ENCODE peak calls at places on chromosomes 12 and 14, in ten cellular contexts. M is amniotic stem cell; U is stomach; J is HTR-8/SVneo; G is activated CD4-positive, alpha-beta T cell treated with anti-CD3 and anti-CD28 coated beads for 48 hours; W is astrocyte; Y is NCI-H345; C is NCI-H1105; O is GM10248; F is heart right ventricle. K is an unnamed sample.

GRCh38 chr12:71214511-71215285 is 56.9 kb upstream of the TSPAN8 start:
- DNase-seq in O (no peak), U (no peak), Y (no peak), J (no peak), W (peak; percentile 52), F (no peak), M (no peak), G (no peak), C (no peak), K (no peak)

GRCh38 chr14:61928300-61928699 is 166.1 kb downstream of the SNAPC1 start:
- DNase-seq in C (no peak), W (no peak), M (no peak), Y (no peak), O (no peak), G (no peak), J (no peak), U (no peak), F (no peak), K (no peak)

GRCh38 chr12:69527506-69528272 is 57.5 kb downstream of the FRS2 start:
- DNase-seq in F (no peak), U (no peak), G (no peak), Y (no peak), M (no peak), C (no peak), W (peak; percentile 94), J (peak; percentile 19), O (no peak), K (no peak)

GRCh38 chr14:106845286-106846087 is 1319.1 kb downstream of the TMEM121 start:
- DNase-seq in U (peak; percentile 87), G (peak; percentile 74), J (no peak), M (no peak), O (peak; percentile 48), C (peak; percentile 59), W (no peak), F (no peak), Y (peak; percentile 69), K (no peak)

GRCh38 chr12:92603741-92604432 is 98.9 kb upstream of the PLEKHG7 start:
- DNase-seq in W (no peak), U (no peak), J (no peak), M (no peak), G (peak; percentile 38), Y (no peak), C (no peak), F (no peak), O (no peak), K (no peak)

GRCh38 chr12:23055004-23055403 is 430.0 kb downstream of the ETNK1 start:
- DNase-seq in F (no peak), W (peak; percentile 2), J (no peak), U (no peak), M (no peak), O (no peak), C (peak; percentile 18), Y (peak; percentile 25), G (peak; percentile 3), K (peak; percentile 56)

GRCh38 chr14:21267886-21268611 is 1.2 kb downstream of the HNRNPC start:
- DNase-seq in J (no peak), M (no peak), F (no peak), U (no peak), C (no peak), Y (no peak), W (peak; percentile 27), O (no peak), G (no peak), K (no peak)

GRCh38 chr12:70885952-70886351 is 34.6 kb downstream of the PTPRR start:
- DNase-seq in W (no peak), F (no peak), C (no peak), G (no peak), U (no peak), Y (no peak), O (no peak), M (no peak), J (no peak), K (peak; percentile 53)

GRCh38 chr14:98437113-98437512 is 834.9 kb downstream of the BCL11B start:
- DNase-seq in O (no peak), J (no peak), Y (no peak), F (no peak), M (no peak), G (no peak), U (no peak), C (no peak), W (no peak), K (no peak)

GRCh38 chr14:58808828-58809227 is 171.1 kb downstream of the DACT1 start:
- DNase-seq in J (no peak), M (no peak), U (peak; percentile 38), W (no peak), F (no peak), G (no peak), O (no peak), Y (peak; percentile 73), C (peak; percentile 76), K (peak; percentile 57)

GRCh38 chr12:33596061-33596460 is 156.4 kb upstream of the SYT10 start:
- DNase-seq in G (no peak), O (no peak), J (no peak), U (no peak), M (no peak), C (no peak), W (peak; percentile 20), F (no peak), Y (no peak), K (no peak)

GRCh38 chr12:497501-498160 is 37.9 kb downstream of the B4GALNT3 start:
- DNase-seq in C (no peak), F (no peak), O (no peak), M (no peak), J (no peak), Y (no peak), W (no peak), U (peak; percentile 23), G (no peak), K (no peak)

GRCh38 chr14:101571004-101571403 is 9.7 kb downstream of the DIO3 start:
- DNase-seq in C (no peak), J (no peak), M (no peak), G (no peak), F (no peak), Y (no peak), U (no peak), O (no peak), W (no peak), K (no peak)

GRCh38 chr14:68292467-68293334 is 473.1 kb downstream of the RAD51B start:
- DNase-seq in Y (no peak), J (no peak), U (no peak), O (no peak), M (no peak), C (no peak), W (peak; percentile 40), G (no peak), F (no peak), K (no peak)

GRCh38 chr12:100601626-100602025 is 28.1 kb downstream of the GAS2L3 start:
- DNase-seq in M (no peak), O (no peak), C (no peak), Y (no peak), W (no peak), G (no peak), J (no peak), U (no peak), F (no peak), K (no peak)

GRCh38 chr12:67726868-67727267 is 78.3 kb downstream of the DYRK2 start:
- DNase-seq in Y (no peak), W (no peak), C (no peak), M (no peak), O (no peak), U (no peak), G (no peak), F (no peak), J (no peak), K (no peak)

GRCh38 chr12:56087220-56087619 is 7.3 kb downstream of the ERBB3 start:
- DNase-seq in W (no peak), M (no peak), C (no peak), F (peak; percentile 81), G (no peak), J (no peak), U (peak; percentile 97), Y (peak; percentile 13), O (no peak), K (no peak)

GRCh38 chr12:40559865-40560264 is 132.4 kb upstream of the CNTN1 start:
- DNase-seq in U (no peak), F (no peak), W (no peak), G (no peak), C (no peak), J (no peak), M (no peak), O (peak; percentile 12), Y (no peak), K (no peak)

GRCh38 chr14:23930742-23931141 is 22.8 kb upstream of the DHRS4 start:
- DNase-seq in J (no peak), U (no peak), C (no peak), W (peak; percentile 23), O (no peak), G (no peak), Y (no peak), M (no peak), F (no peak), K (no peak)

GRCh38 chr12:32273712-32274111 is 125.6 kb upstream of the FGD4 start:
- DNase-seq in F (no peak), U (no peak), G (peak; percentile 59), M (no peak), J (no peak), O (peak; percentile 50), W (no peak), Y (no peak), C (no peak), K (no peak)

GRCh38 chr12:38904932-38905479 is 385 bp downstream of the CPNE8 start:
- DNase-seq in O (peak; percentile 74), W (peak; percentile 72), M (no peak), C (no peak), Y (no peak), U (peak; percentile 64), F (peak; percentile 90), G (peak; percentile 66), J (peak; percentile 37), K (no peak)

GRCh38 chr12:79358716-79359341 is 331.9 kb downstream of the PAWR start:
- DNase-seq in M (no peak), U (no peak), G (no peak), C (no peak), F (no peak), O (no peak), W (no peak), J (no peak), Y (no peak), K (no peak)

GRCh38 chr12:46266382-46266791 is 2.5 kb downstream of the SLC38A1 start:
- DNase-seq in J (no peak), Y (peak; percentile 9), U (no peak), O (no peak), C (peak; percentile 59), F (no peak), M (peak; percentile 15), W (peak; percentile 30), G (peak; percentile 48), K (peak; percentile 75)

GRCh38 chr14:103699901-103700752 is 15.1 kb downstream of the XRCC3 start:
- DNase-seq in W (no peak), F (no peak), M (no peak), U (no peak), G (no peak), O (no peak), J (no peak), Y (no peak), C (no peak), K (no peak)

GRCh38 chr14:42475289-42475688 is 868.6 kb downstream of the LRFN5 start:
- DNase-seq in M (no peak), G (no peak), O (no peak), W (no peak), J (no peak), F (no peak), C (no peak), U (no peak), Y (no peak), K (no peak)

GRCh38 chr12:65740873-65741600 is 83.2 kb upstream of the HMGA2 start:
- DNase-seq in M (peak; percentile 58), F (peak; percentile 66), C (no peak), O (peak; percentile 83), W (peak; percentile 54), Y (no peak), U (peak; percentile 83), J (peak; percentile 82), G (peak; percentile 84), K (peak; percentile 64)

GRCh38 chr12:42609605-42610004 is 20.1 kb upstream of the PRICKLE1 start:
- DNase-seq in M (no peak), F (no peak), O (no peak), W (no peak), G (no peak), Y (no peak), C (no peak), U (no peak), J (no peak), K (no peak)

GRCh38 chr14:50821471-50822464 is 9.2 kb downstream of the NIN start:
- DNase-seq in M (no peak), U (peak; percentile 41), O (no peak), Y (no peak), W (no peak), F (no peak), G (peak; percentile 44), J (no peak), C (no peak), K (no peak)